ENCODE peak calls at places on chromosomes 3 and 15, in seven cellular contexts. R, V, J, X, B, Y and T are unnamed samples.

GRCh38 chr3:133821767-133822638 is 16.4 kb downstream of the SRPRB start:
- DNase-seq in R (peak), V (peak), J (peak), X (no peak), B (peak), Y (peak), T (no peak)

GRCh38 chr3:197525706-197526105 is 30.1 kb downstream of the BDH1 start:
- DNase-seq in R (no peak), V (peak), J (peak), X (no peak), B (peak), Y (peak), T (no peak)

GRCh38 chr3:52721002-52721741 is 15.3 kb downstream of the SPCS1 start:
- DNase-seq in R (no peak), V (peak), J (no peak), X (no peak), B (no peak), Y (no peak), T (no peak)

GRCh38 chr3:56375654-56376053 is 92.6 kb downstream of the ERC2 start:
- DNase-seq in R (no peak), V (no peak), J (no peak), X (no peak), B (no peak), Y (no peak), T (no peak)

GRCh38 chr3:55089211-55089610 is 161.4 kb upstream of the LRTM1 start:
- DNase-seq in R (no peak), V (peak), J (peak), X (no peak), B (no peak), Y (no peak), T (no peak)

GRCh38 chr3:72797773-72798543 is 50.3 kb downstream of the SHQ1 start:
- DNase-seq in R (peak), V (peak), J (peak), X (no peak), B (peak), Y (no peak), T (no peak)

GRCh38 chr3:132135628-132136333 is 101.0 kb upstream of the CPNE4 start:
- DNase-seq in R (peak), V (peak), J (peak), X (no peak), B (peak), Y (peak), T (peak)

GRCh38 chr15:91537868-91538267 is 315.6 kb upstream of the SLCO3A1 start:
- DNase-seq in R (no peak), V (no peak), J (no peak), X (no peak), B (no peak), Y (no peak), T (no peak)

GRCh38 chr15:40539030-40539429 is 25.8 kb downstream of the CCDC32 start:
- DNase-seq in R (no peak), V (no peak), J (no peak), X (no peak), B (peak), Y (no peak), T (no peak)

GRCh38 chr3:49454457-49454856 is 15.6 kb upstream of the DAG1 start:
- DNase-seq in R (peak), V (no peak), J (no peak), X (peak), B (peak), Y (peak), T (no peak)

GRCh38 chr3:15693340-15693739 is 91.8 kb downstream of the BTD start:
- DNase-seq in R (no peak), V (no peak), J (peak), X (no peak), B (peak), Y (no peak), T (no peak)

GRCh38 chr3:150251654-150252053 is 156.4 kb upstream of the TSC22D2 start:
- DNase-seq in R (no peak), V (peak), J (peak), X (no peak), B (no peak), Y (no peak), T (no peak)

GRCh38 chr3:65672876-65673815 is 365.6 kb downstream of the MAGI1 start:
- DNase-seq in R (peak), V (peak), J (peak), X (peak), B (peak), Y (peak), T (peak)

GRCh38 chr15:70236306-70237103 is 138.8 kb upstream of the TLE3 start:
- DNase-seq in R (peak), V (peak), J (peak), X (no peak), B (no peak), Y (no peak), T (no peak)

GRCh38 chr15:96107922-96108321 is 222.6 kb upstream of the NR2F2 start:
- DNase-seq in R (no peak), V (no peak), J (peak), X (no peak), B (no peak), Y (no peak), T (no peak)

GRCh38 chr3:125622381-125622788 is 27.1 kb upstream of the OSBPL11 start:
- DNase-seq in R (no peak), V (no peak), J (no peak), X (no peak), B (no peak), Y (no peak), T (no peak)

GRCh38 chr15:40793216-40793989 is 13.5 kb upstream of the ZFYVE19 start:
- DNase-seq in R (peak), V (peak), J (peak), X (no peak), B (no peak), Y (no peak), T (no peak)

GRCh38 chr3:149245738-149246451 is 24.3 kb upstream of the CP start:
- DNase-seq in R (peak), V (peak), J (peak), X (no peak), B (no peak), Y (no peak), T (no peak)

GRCh38 chr15:43518073-43518761 is 809 bp downstream of the MAP1A start:
- DNase-seq in R (no peak), V (peak), J (peak), X (peak), B (peak), Y (peak), T (no peak)

GRCh38 chr3:41450416-41451231 is 251.3 kb downstream of the CTNNB1 start:
- DNase-seq in R (no peak), V (no peak), J (no peak), X (no peak), B (peak), Y (no peak), T (no peak)

GRCh38 chr3:114892117-114892870 is 254.8 kb downstream of the ZBTB20 start:
- DNase-seq in R (no peak), V (no peak), J (no peak), X (no peak), B (no peak), Y (no peak), T (no peak)

GRCh38 chr3:18080198-18080689 is 337.8 kb upstream of the TBC1D5 start:
- DNase-seq in R (no peak), V (peak), J (peak), X (no peak), B (no peak), Y (no peak), T (no peak)

GRCh38 chr3:18389108-18389733 is 35.9 kb downstream of the SATB1 start:
- DNase-seq in R (peak), V (peak), J (peak), X (no peak), B (peak), Y (no peak), T (peak)

DNA sequence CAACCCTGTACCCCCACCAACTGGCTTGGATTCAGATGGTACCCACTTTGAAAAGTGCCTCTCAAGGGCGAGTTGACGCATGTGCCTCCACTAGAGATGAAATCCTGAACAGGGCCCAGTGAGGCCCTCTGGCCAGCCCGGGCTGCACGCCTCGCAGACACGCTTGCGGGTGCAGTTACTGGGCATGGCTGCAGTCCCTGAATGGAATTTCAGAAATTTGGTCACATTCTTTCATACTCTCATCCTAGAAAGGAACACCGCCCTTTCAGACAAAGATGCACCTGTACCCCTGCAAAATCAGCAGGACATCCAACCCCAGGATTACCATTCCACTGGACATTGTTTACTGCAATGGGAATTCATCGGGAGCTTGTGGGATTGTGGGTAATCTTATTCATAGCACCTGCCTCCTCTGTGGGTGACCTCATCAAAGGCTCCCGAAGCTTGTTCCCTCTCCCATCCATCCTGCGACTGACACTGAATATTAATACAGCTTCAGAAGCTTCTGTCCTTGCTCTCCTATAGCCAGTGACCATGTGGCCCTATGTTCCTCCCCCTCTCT is 42.5 kb upstream of the TPM1 start:
- DNase-seq in R (peak), V (no peak), J (no peak), X (no peak), B (peak), Y (no peak), T (peak)
- H2AK5ac ChIP-seq in R (peak), V (no peak), J (no peak), X (no peak), B (no peak), Y (no peak), T (no peak)

GRCh38 chr15:36775209-36775608 is 195.8 kb downstream of the CDIN1 start:
- DNase-seq in R (no peak), V (no peak), J (no peak), X (no peak), B (no peak), Y (no peak), T (no peak)
- H4K8ac ChIP-seq in R (no peak), V (no peak), J (no peak), X (no peak), B (no peak), Y (no peak), T (no peak)

GRCh38 chr3:30498587-30498967 is 107.8 kb upstream of the TGFBR2 start:
- DNase-seq in R (no peak), V (no peak), J (no peak), X (no peak), B (no peak), Y (no peak), T (no peak)

GRCh38 chr3:30492581-30493192 is 113.7 kb upstream of the TGFBR2 start:
- DNase-seq in R (peak), V (peak), J (peak), X (no peak), B (no peak), Y (no peak), T (no peak)

GRCh38 chr3:30493912-30494311 is 112.5 kb upstream of the TGFBR2 start:
- DNase-seq in R (peak), V (peak), J (peak), X (no peak), B (no peak), Y (no peak), T (no peak)

GRCh38 chr3:30495172-30496124 is 111.0 kb upstream of the TGFBR2 start:
- DNase-seq in R (no peak), V (peak), J (no peak), X (no peak), B (no peak), Y (no peak), T (no peak)

DNA sequence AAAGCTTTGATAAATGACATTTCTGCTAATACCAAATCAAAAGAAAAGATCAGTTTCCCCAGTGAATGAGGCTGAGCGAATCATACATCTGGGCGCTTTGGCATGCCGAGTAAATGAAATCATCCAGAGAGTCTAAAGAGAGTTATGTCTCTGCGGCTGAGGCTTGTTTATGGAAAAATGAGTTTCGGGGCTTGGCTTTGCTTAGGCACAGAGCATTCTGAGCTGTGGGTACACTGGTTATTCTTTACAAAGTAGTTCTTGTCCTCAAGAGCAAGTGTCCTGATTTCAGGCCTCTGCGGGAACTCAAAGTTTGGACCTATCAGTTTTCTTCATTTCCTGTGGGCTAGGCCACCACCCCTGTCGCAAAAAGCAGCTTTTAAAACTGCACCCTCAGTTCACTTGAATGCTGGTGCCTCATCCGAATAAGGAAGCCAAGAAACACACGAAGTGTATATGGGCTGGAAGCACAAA is 109.9 kb upstream of the TGFBR2 start:
- DNase-seq in R (no peak), V (peak), J (peak), X (no peak), B (no peak), Y (no peak), T (no peak)
- H2AK5ac ChIP-seq in R (peak), V (no peak), J (peak), X (no peak), B (no peak), Y (no peak), T (no peak)

DNA sequence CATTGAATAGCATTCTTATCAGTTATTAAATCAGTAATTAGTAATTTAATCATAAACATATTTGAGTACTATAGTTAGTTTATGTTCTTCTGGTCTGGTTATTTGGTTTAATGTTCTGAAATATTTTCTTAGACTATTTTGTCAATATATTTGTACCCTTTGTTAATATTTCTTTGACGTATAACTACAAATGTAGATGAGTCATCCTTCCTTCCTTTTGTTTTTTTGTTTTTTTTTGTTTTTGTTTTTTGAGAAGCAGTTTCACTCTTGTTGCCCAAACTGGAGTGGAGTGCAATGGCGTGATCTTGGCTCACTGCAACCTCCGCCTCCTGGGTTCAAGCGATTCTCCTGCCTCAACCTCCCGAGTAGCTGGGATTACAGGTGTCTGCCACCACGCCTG is 17.4 kb upstream of the EIF3J start:
- DNase-seq in R (no peak), V (no peak), J (no peak), X (no peak), B (no peak), Y (no peak), T (no peak)
- H4K8ac ChIP-seq in R (no peak), V (no peak), J (no peak), X (no peak), B (no peak), Y (no peak), T (no peak)

GRCh38 chr15:59995568-59996349 is 8.4 kb upstream of the FOXB1 start:
- DNase-seq in R (no peak), V (no peak), J (no peak), X (peak), B (peak), Y (peak), T (peak)

GRCh38 chr15:59998256-59999063 is 5.7 kb upstream of the FOXB1 start:
- DNase-seq in R (no peak), V (no peak), J (no peak), X (no peak), B (no peak), Y (no peak), T (peak)

GRCh38 chr15:59997070-59997701 is 6.9 kb upstream of the FOXB1 start:
- DNase-seq in R (peak), V (no peak), J (no peak), X (peak), B (peak), Y (peak), T (peak)

GRCh38 chr15:59994855-59995557 is 9.1 kb upstream of the FOXB1 start:
- DNase-seq in R (no peak), V (no peak), J (no peak), X (peak), B (peak), Y (peak), T (peak)

DNA sequence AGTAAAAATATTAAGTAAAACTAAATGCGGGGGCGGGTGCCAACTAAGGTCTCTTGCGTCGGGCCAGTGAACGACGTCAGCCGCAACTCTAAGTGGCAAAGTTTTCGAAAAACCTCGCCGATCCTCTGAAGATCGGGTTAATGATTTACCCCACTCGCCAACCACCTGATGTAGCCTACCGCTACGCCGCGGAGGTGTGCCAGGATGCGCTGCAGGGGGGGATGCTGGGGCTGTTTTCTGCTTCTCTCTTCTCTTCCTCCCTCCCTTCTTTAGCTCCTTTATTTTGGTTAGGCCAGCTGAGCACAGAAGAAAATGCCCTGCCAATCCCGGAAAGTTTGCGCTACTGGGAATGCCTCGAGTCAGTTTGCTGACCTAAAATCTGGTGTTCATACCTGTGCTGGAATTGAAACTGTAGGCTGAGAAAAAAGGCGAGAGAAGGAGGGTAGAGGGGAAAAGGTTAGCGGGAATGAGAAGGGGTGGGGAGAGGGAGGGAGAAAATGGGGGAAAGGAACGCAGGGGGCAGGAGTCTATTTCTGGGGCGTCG is 7.5 kb upstream of the FOXB1 start:
- DNase-seq in R (no peak), V (no peak), J (no peak), X (peak), B (peak), Y (peak), T (no peak)
- H2AK5ac ChIP-seq in R (no peak), V (no peak), J (no peak), X (no peak), B (no peak), Y (no peak), T (no peak)

GRCh38 chr3:111863942-111864341 is 4.9 kb downstream of the PHLDB2 start:
- DNase-seq in R (no peak), V (no peak), J (peak), X (no peak), B (no peak), Y (no peak), T (no peak)
- H4K8ac ChIP-seq in R (no peak), V (no peak), J (no peak), X (no peak), B (no peak), Y (no peak), T (no peak)

GRCh38 chr3:25404569-25404968 is 23.5 kb upstream of the RARB start:
- DNase-seq in R (no peak), V (no peak), J (no peak), X (no peak), B (no peak), Y (no peak), T (no peak)
- H2AK5ac ChIP-seq in R (no peak), V (no peak), J (no peak), X (no peak), B (no peak), Y (no peak), T (no peak)